ENCODE peak calls at places on chromosomes 16 and 17, in nine cellular contexts. X is stimulated activated CD8-positive, alpha-beta memory T cell treated with anti-CD3 and anti-CD28 coated beads, Interleukin-4, amount 100 ng/mL, for 1 hour; K is NCI-H1048; P is NCI-H2029; W is fibroblast of mammary gland; M is stimulated activated naive CD4-positive, alpha-beta T cell; E is AG04450; N is T-helper 17 cell; I is MM.1S. B is an unnamed sample.

GRCh38 chr17:21285164-21286065 is 904 bp downstream of the MAP2K3 start:
- DNase-seq in E (no peak), I (no peak), N (no peak), M (no peak), P (no peak), K (no peak), X (no peak), W (peak), B (no peak)

GRCh38 chr16:64012166-64012565 is 1109.7 kb downstream of the CDH11 start:
- DNase-seq in W (peak), P (no peak), K (no peak), E (no peak), I (no peak), X (no peak), M (no peak), N (no peak), B (no peak)

GRCh38 chr16:73232555-73233422 is 184.9 kb upstream of the ZFHX3 start:
- DNase-seq in P (no peak), N (no peak), E (peak), I (no peak), W (peak), M (no peak), X (no peak), K (peak), B (peak)

GRCh38 chr17:49788443-49789277 is at the start of gene KAT7:
- DNase-seq in E (peak), N (peak), K (peak), P (peak), I (peak), X (peak), W (peak), M (peak), B (peak)

GRCh38 chr16:64122177-64122576 is 999.7 kb downstream of the CDH11 start:
- DNase-seq in N (no peak), X (no peak), W (no peak), I (no peak), M (no peak), K (no peak), E (no peak), P (no peak), B (no peak)

GRCh38 chr17:48003686-48004120 is 32.8 kb downstream of the CDK5RAP3 start:
- DNase-seq in K (no peak), X (no peak), P (no peak), N (no peak), M (no peak), E (no peak), W (no peak), I (no peak), B (no peak)

GRCh38 chr16:54930034-54930938 is at the start of gene IRX5:
- DNase-seq in K (peak), E (no peak), X (no peak), M (no peak), N (peak), W (peak), P (peak), I (peak), B (peak)

GRCh38 chr17:36808181-36808661 is 129.1 kb upstream of the LHX1 start:
- DNase-seq in M (no peak), E (no peak), I (no peak), W (no peak), P (no peak), X (no peak), K (no peak), N (no peak), B (no peak)

GRCh38 chr17:60665602-60666001 is 12.0 kb upstream of the BCAS3 start:
- DNase-seq in P (no peak), X (no peak), W (no peak), M (no peak), I (no peak), N (no peak), K (no peak), E (no peak), B (no peak)

GRCh38 chr16:73217654-73218053 is 169.7 kb upstream of the ZFHX3 start:
- DNase-seq in I (no peak), W (no peak), E (no peak), P (no peak), X (no peak), M (no peak), K (no peak), N (no peak), B (no peak)

GRCh38 chr17:67546578-67547527 is 169.8 kb downstream of the PITPNC1 start:
- DNase-seq in P (no peak), N (no peak), K (no peak), E (no peak), M (no peak), I (no peak), X (no peak), W (peak), B (peak)

GRCh38 chr16:1167276-1168107 is 14.6 kb downstream of the CACNA1H start:
- DNase-seq in I (no peak), M (no peak), P (peak), N (no peak), K (no peak), E (no peak), W (no peak), X (no peak), B (no peak)

GRCh38 chr17:35496470-35497290 is 40.8 kb downstream of the SLFN12L start:
- DNase-seq in P (no peak), I (no peak), X (no peak), K (no peak), E (no peak), M (no peak), N (no peak), W (no peak), B (no peak)

GRCh38 chr17:49989518-49989880 is 5.5 kb downstream of the DLX3 start:
- DNase-seq in M (no peak), W (no peak), X (no peak), I (no peak), N (no peak), K (no peak), E (no peak), P (no peak), B (no peak)

GRCh38 chr16:23877107-23878070 is 41.6 kb downstream of the PRKCB start:
- DNase-seq in E (no peak), K (no peak), P (no peak), M (no peak), W (no peak), I (no peak), X (no peak), N (no peak), B (no peak)

GRCh38 chr16:56688762-56689161 is 6.5 kb downstream of the MT1X start:
- DNase-seq in W (peak), N (no peak), K (no peak), P (no peak), E (no peak), I (no peak), M (no peak), X (no peak), B (no peak)

GRCh38 chr16:11431915-11432465 is 86.7 kb downstream of the RMI2 start:
- DNase-seq in E (no peak), P (no peak), W (peak), K (no peak), I (no peak), N (no peak), M (no peak), X (no peak), B (no peak)

GRCh38 chr17:49194297-49194607 is 16.1 kb downstream of the GNGT2 start:
- DNase-seq in X (no peak), N (no peak), K (no peak), M (no peak), W (no peak), P (no peak), I (no peak), E (no peak), B (no peak)

GRCh38 chr16:68194263-68194662 is 41.7 kb downstream of the ESRP2 start:
- DNase-seq in N (no peak), E (no peak), I (peak), K (no peak), W (no peak), X (no peak), M (no peak), P (no peak), B (no peak)

GRCh38 chr17:31583795-31584340 is 192.4 kb downstream of the RAB11FIP4 start:
- DNase-seq in I (no peak), M (no peak), N (no peak), P (no peak), K (no peak), E (no peak), W (peak), X (no peak), B (no peak)

GRCh38 chr17:14942511-14943185 is 322.5 kb downstream of the PMP22 start:
- DNase-seq in K (no peak), E (no peak), I (no peak), W (peak), X (no peak), M (no peak), N (no peak), P (no peak), B (no peak)

GRCh38 chr16:69166221-69166833 is 20.6 kb upstream of the SNTB2 start:
- DNase-seq in N (no peak), K (no peak), P (no peak), X (no peak), M (no peak), E (peak), I (no peak), W (peak), B (no peak)

GRCh38 chr16:22665048-22665797 is 148.7 kb upstream of the HS3ST2 start:
- DNase-seq in K (no peak), E (no peak), M (no peak), W (no peak), I (no peak), X (no peak), P (no peak), N (no peak), B (no peak)

GRCh38 chr16:29906520-29907244 is 6.4 kb downstream of the ASPHD1 start:
- DNase-seq in X (no peak), K (no peak), M (no peak), I (no peak), W (no peak), E (no peak), P (no peak), N (no peak), B (no peak)

GRCh38 chr17:1413281-1413791 is 13.3 kb upstream of the YWHAE start:
- DNase-seq in I (no peak), K (no peak), M (no peak), W (peak), N (no peak), X (no peak), P (peak), E (no peak), B (peak)

GRCh38 chr17:27535178-27535928 is 79.1 kb downstream of the KSR1 start:
- DNase-seq in E (no peak), N (no peak), K (no peak), P (no peak), I (no peak), W (no peak), X (no peak), M (no peak), B (no peak)

GRCh38 chr17:78766225-78766624 is 15.8 kb downstream of the CYTH1 start:
- DNase-seq in M (no peak), K (no peak), W (no peak), E (no peak), N (no peak), I (no peak), P (no peak), X (no peak), B (no peak)

B was measured in brain pericyte.